ENCODE peak calls at places on chromosomes 16 and 17, in eight cellular contexts. U, Q, L, D, G, W, M and H are unnamed samples.

GRCh38 chr16:50861926-50862325 is 120.0 kb downstream of the CYLD start:
- DNase-seq in Q (no peak), U (peak; percentile 7), M (no peak), D (peak; percentile 24), W (no peak), L (no peak), G (no peak), H (no peak)

GRCh38 chr16:25014500-25015147 is 545 bp downstream of the ARHGAP17 start:
- DNase-seq in W (no peak), M (peak; percentile 71), U (peak; percentile 63), L (no peak), G (no peak), Q (no peak), D (peak; percentile 73), H (no peak)

GRCh38 chr17:63407741-63408330 is 38.3 kb downstream of the CYB561 start:
- DNase-seq in D (no peak), M (no peak), U (no peak), Q (no peak), L (no peak), W (no peak), G (no peak), H (no peak)

GRCh38 chr16:49617710-49618330 is 238.1 kb downstream of the ZNF423 start:
- DNase-seq in G (no peak), W (no peak), U (no peak), M (peak; percentile 49), Q (no peak), D (no peak), L (no peak), H (no peak)

GRCh38 chr17:53948323-53948722 is 125.6 kb downstream of the KIF2B start:
- DNase-seq in G (no peak), W (no peak), M (no peak), L (no peak), Q (no peak), D (no peak), U (no peak), H (no peak)

GRCh38 chr16:29876186-29876577 is 13.2 kb upstream of the CDIPT start:
- DNase-seq in D (peak; percentile 67), U (no peak), G (peak; percentile 49), Q (no peak), L (no peak), M (no peak), W (no peak), H (no peak)

GRCh38 chr17:39177256-39177655 is 11.3 kb upstream of the ARL5C start:
- DNase-seq in G (peak; percentile 87), U (no peak), D (no peak), M (no peak), W (no peak), L (no peak), Q (no peak), H (no peak)

GRCh38 chr17:77867308-77867781 is 91.2 kb upstream of the TNRC6C start:
- DNase-seq in M (no peak), D (no peak), L (no peak), U (no peak), W (no peak), G (no peak), Q (peak; percentile 38), H (no peak)

GRCh38 chr17:50349241-50349595 is 3.3 kb downstream of the XYLT2 start:
- DNase-seq in M (no peak), D (no peak), G (no peak), W (no peak), L (no peak), Q (no peak), U (no peak), H (no peak)

GRCh38 chr16:11251525-11252481 is 4.2 kb downstream of the SOCS1 start:
- DNase-seq in D (peak; percentile 93), G (no peak), L (no peak), M (no peak), U (peak; percentile 65), W (peak; percentile 68), Q (no peak), H (peak; percentile 71)

GRCh38 chr17:4499431-4500187 is 928 bp downstream of the SPNS2 start:
- DNase-seq in L (no peak), Q (no peak), G (no peak), M (no peak), D (peak; percentile 80), U (no peak), W (no peak), H (peak; percentile 26)

GRCh38 chr17:58224315-58224714 is 5.3 kb upstream of the MKS1 start:
- DNase-seq in U (peak; percentile 28), D (no peak), G (no peak), W (no peak), Q (no peak), M (no peak), L (no peak), H (no peak)

GRCh38 chr16:73771676-73772075 is 524.9 kb upstream of the PSMD7 start:
- DNase-seq in W (no peak), L (no peak), D (no peak), M (no peak), G (no peak), Q (no peak), U (peak; percentile 16), H (no peak)

GRCh38 chr17:65131946-65132345 is 5.2 kb upstream of the RGS9 start:
- DNase-seq in M (no peak), W (no peak), G (no peak), Q (no peak), L (no peak), U (peak; percentile 85), D (no peak), H (no peak)

GRCh38 chr16:79770244-79771064 is 169.9 kb upstream of the MAF start:
- DNase-seq in W (peak; percentile 64), M (peak; percentile 86), Q (peak; percentile 14), L (peak; percentile 56), D (peak; percentile 93), U (peak; percentile 83), G (peak; percentile 67), H (peak; percentile 24)

GRCh38 chr17:29622337-29623282 is at the start of gene CORO6:
- DNase-seq in W (peak; percentile 57), Q (peak; percentile 49), L (no peak), M (peak; percentile 79), D (peak; percentile 90), G (no peak), U (peak; percentile 42), H (peak; percentile 32)

GRCh38 chr17:17154981-17155380 is 51.2 kb downstream of the PLD6 start:
- DNase-seq in M (no peak), L (no peak), W (no peak), D (no peak), G (no peak), U (no peak), Q (no peak), H (no peak)

GRCh38 chr17:63701477-63702222 is 1.7 kb upstream of the LIMD2 start:
- DNase-seq in M (no peak), U (no peak), W (peak; percentile 62), Q (peak; percentile 38), D (peak; percentile 92), L (no peak), G (no peak), H (peak; percentile 50)

GRCh38 chr17:67546578-67547527 is 169.8 kb downstream of the PITPNC1 start:
- DNase-seq in U (peak; percentile 52), D (no peak), W (no peak), G (no peak), Q (no peak), L (no peak), M (no peak), H (no peak)

GRCh38 chr17:4389079-4389478 is 22.6 kb upstream of the UBE2G1 start:
- DNase-seq in U (no peak), W (no peak), D (no peak), L (no peak), M (no peak), G (no peak), Q (no peak), H (no peak)

GRCh38 chr16:521381-522210 is 5.9 kb upstream of the CAPN15 start:
- DNase-seq in G (no peak), U (no peak), L (no peak), D (no peak), M (no peak), W (no peak), Q (no peak), H (no peak)

GRCh38 chr17:82882715-82883446 is 43.1 kb upstream of the ZNF750 start:
- DNase-seq in L (no peak), G (no peak), M (no peak), U (no peak), D (peak; percentile 90), Q (no peak), W (peak; percentile 59), H (peak; percentile 91)

GRCh38 chr17:41666708-41667279 is 21.9 kb upstream of the EIF1 start:
- DNase-seq in M (peak; percentile 88), L (no peak), G (no peak), Q (peak; percentile 92), W (peak; percentile 78), D (peak; percentile 96), U (peak; percentile 63), H (peak; percentile 40)

GRCh38 chr17:29243792-29244191 is 2.9 kb upstream of the CRYBA1 start:
- DNase-seq in L (peak; percentile 11), Q (no peak), W (no peak), U (peak; percentile 39), D (no peak), G (no peak), M (no peak), H (no peak)

GRCh38 chr17:15485045-15485444 is 17.6 kb upstream of the CDRT4 start:
- DNase-seq in L (no peak), Q (no peak), G (no peak), D (no peak), M (no peak), W (no peak), U (no peak), H (no peak)

GRCh38 chr16:55478827-55479559 is at the start of gene MMP2:
- DNase-seq in W (no peak), D (no peak), M (peak; percentile 80), L (no peak), U (peak; percentile 89), G (peak; percentile 51), Q (no peak), H (no peak)

GRCh38 chr17:79841369-79842135 is 2.3 kb upstream of the CBX4 start:
- DNase-seq in Q (peak; percentile 32), W (no peak), G (no peak), L (no peak), M (no peak), U (no peak), D (peak; percentile 76), H (no peak)

GRCh38 chr16:69404275-69404805 is 18.5 kb upstream of the TERF2 start:
- DNase-seq in D (no peak), U (peak; percentile 89), M (no peak), Q (no peak), W (no peak), L (no peak), G (no peak), H (no peak)

GRCh38 chr16:278863-279366 is 1.5 kb upstream of the ARHGDIG start:
- DNase-seq in D (peak; percentile 82), W (no peak), M (no peak), L (no peak), Q (no peak), U (peak; percentile 54), G (no peak), H (no peak)

GRCh38 chr17:622356-622755 is 92.3 kb downstream of the VPS53 start:
- DNase-seq in W (no peak), U (peak; percentile 65), M (no peak), Q (no peak), D (no peak), G (no peak), L (no peak), H (no peak)

GRCh38 chr17:80219777-80220708 is at the start of the genes SGSH and SLC26A11:
- DNase-seq in U (peak; percentile 65), D (peak; percentile 87), G (no peak), M (peak; percentile 88), Q (peak; percentile 41), L (peak; percentile 34), W (peak; percentile 49), H (peak; percentile 52)